ENCODE peak calls at places on chromosomes 4 and X, in six cellular contexts. Q, Y, X, P, K and F are unnamed samples.

GRCh38 chrX:104084534-104085277 is 8.7 kb upstream of the TMSB15C start:
- DNase-seq in P (no peak), X (peak), K (no peak), Y (no peak), Q (no peak), F (no peak)

GRCh38 chr4:5927116-5927515 is 34.2 kb upstream of the CRMP1 start:
- DNase-seq in K (no peak), X (no peak), P (no peak), Q (no peak), Y (no peak), F (no peak)

GRCh38 chr4:97761760-97762512 is 381.3 kb downstream of the STPG2 start:
- DNase-seq in Y (no peak), K (no peak), Q (no peak), P (no peak), X (peak), F (no peak)

GRCh38 chrX:129933700-129934099 is 27.7 kb downstream of the UTP14A start:
- DNase-seq in Y (no peak), P (no peak), K (no peak), Q (no peak), X (no peak), F (no peak)

GRCh38 chr4:47562297-47562696 is 77.2 kb downstream of the ATP10D start:
- DNase-seq in K (peak), P (no peak), X (no peak), Y (no peak), Q (no peak), F (peak)

GRCh38 chrX:119646515-119646914 is 40.3 kb upstream of the NKRF start:
- DNase-seq in P (no peak), Q (peak), X (no peak), Y (no peak), K (no peak), F (no peak)

GRCh38 chr4:162865102-162865501 is 301.6 kb downstream of the NAF1 start:
- DNase-seq in Y (no peak), K (no peak), P (no peak), X (no peak), Q (no peak), F (no peak)

GRCh38 chr4:40247350-40247749 is 50.5 kb downstream of the RHOH start:
- DNase-seq in Y (no peak), P (no peak), K (peak), Q (no peak), X (no peak), F (no peak)

GRCh38 chrX:50812995-50813842 is 775 bp downstream of the SHROOM4 start:
- DNase-seq in Y (peak), X (peak), P (peak), K (no peak), Q (no peak), F (no peak)

GRCh38 chr4:25190407-25190806 is 30.2 kb upstream of the SEPSECS start:
- DNase-seq in P (no peak), Y (no peak), X (no peak), Q (no peak), K (no peak), F (no peak)

GRCh38 chrX:153438522-153438921 is 7.3 kb downstream of the TREX2 start:
- DNase-seq in X (peak), Q (no peak), Y (peak), K (no peak), P (no peak), F (no peak)

GRCh38 chr4:144402176-144402575 is 243.8 kb upstream of the HHIP start:
- DNase-seq in X (no peak), P (no peak), Q (no peak), K (no peak), Y (no peak), F (no peak)

GRCh38 chrX:11954196-11954595 is 184.1 kb upstream of the FRMPD4 start:
- DNase-seq in P (no peak), Q (no peak), Y (no peak), X (no peak), K (no peak), F (no peak)

GRCh38 chrX:48540015-48540350 is 469 bp downstream of the TBC1D25 start:
- DNase-seq in K (peak), P (no peak), X (peak), Y (peak), Q (peak), F (peak)

GRCh38 chr4:5758741-5759140 is 47.7 kb downstream of the EVC start:
- DNase-seq in X (peak), Q (no peak), Y (peak), K (no peak), P (no peak), F (peak)

GRCh38 chr4:64777286-64777685 is 368.0 kb upstream of the TECRL start:
- DNase-seq in Q (no peak), X (no peak), P (no peak), K (no peak), Y (no peak), F (no peak)

GRCh38 chrX:124388562-124388961 is 42.2 kb downstream of the SH2D1A start:
- DNase-seq in Q (peak), Y (peak), K (peak), X (peak), P (peak), F (peak)

GRCh38 chrX:7996414-7996813 is 69.2 kb upstream of the PNPLA4 start:
- DNase-seq in Q (peak), X (peak), K (peak), Y (peak), P (no peak), F (peak)

GRCh38 chrX:139077303-139078131 is 366.0 kb upstream of the FGF13 start:
- DNase-seq in K (no peak), X (no peak), Q (no peak), Y (peak), P (no peak), F (peak)

GRCh38 chrX:112746812-112747630 is 67.3 kb upstream of the LHFPL1 start:
- DNase-seq in X (peak), Q (no peak), K (no peak), P (no peak), Y (no peak), F (no peak)

GRCh38 chr4:182245541-182246245 is 2.5 kb downstream of the TENM3 start:
- DNase-seq in X (peak), Y (no peak), K (no peak), P (no peak), Q (no peak), F (no peak)

GRCh38 chrX:1597345-1598020 is 6.1 kb downstream of the AKAP17A start:
- DNase-seq in X (no peak), Y (no peak), Q (peak), K (no peak), P (peak), F (no peak)

GRCh38 chr4:127643791-127644190 is 11.0 kb downstream of the INTU start:
- DNase-seq in X (no peak), P (no peak), Q (no peak), Y (no peak), K (no peak), F (no peak)

GRCh38 chr4:180028682-180029081 is 2214.5 kb upstream of the TENM3 start:
- DNase-seq in K (peak), X (no peak), P (peak), Y (no peak), Q (no peak), F (no peak)

GRCh38 chr4:122604146-122604545 is 16.7 kb downstream of the IL21 start:
- DNase-seq in P (no peak), Q (no peak), Y (no peak), X (no peak), K (no peak), F (no peak)

GRCh38 chr4:55172694-55173287 is 47.4 kb upstream of the KDR start:
- DNase-seq in P (no peak), K (no peak), Y (peak), Q (no peak), X (peak), F (no peak)

GRCh38 chr4:170769857-170770256 is 680.1 kb upstream of the AADAT start:
- DNase-seq in P (no peak), X (no peak), Q (no peak), Y (no peak), K (no peak), F (no peak)

GRCh38 chr4:26326791-26327190 is 6.0 kb downstream of the RBPJ start:
- DNase-seq in K (no peak), X (peak), Y (peak), Q (no peak), P (no peak), F (peak)

GRCh38 chr4:160318567-160319220 is 1215.8 kb downstream of the RAPGEF2 start:
- DNase-seq in X (no peak), P (no peak), Q (no peak), K (no peak), Y (no peak), F (no peak)

GRCh38 chrX:103343105-103343504 is 13.1 kb downstream of the TCEAL7 start:
- DNase-seq in X (peak), Q (peak), K (peak), P (no peak), Y (peak), F (peak)

GRCh38 chrX:153700376-153700945 is 12.7 kb downstream of the SLC6A8 start:
- DNase-seq in Q (no peak), K (no peak), P (no peak), Y (no peak), X (no peak), F (no peak)

GRCh38 chrX:130155564-130155963 is 10.1 kb downstream of the AIFM1 start:
- DNase-seq in X (peak), Q (no peak), Y (no peak), P (no peak), K (no peak), F (no peak)

GRCh38 chrX:70172226-70172625 is 5.1 kb upstream of the DGAT2L6 start:
- DNase-seq in Y (peak), P (no peak), Q (no peak), X (no peak), K (no peak), F (no peak)

GRCh38 chr4:77308843-77309242 is 151.8 kb downstream of the CCNG2 start:
- DNase-seq in Q (peak), X (peak), Y (peak), P (no peak), K (no peak), F (peak)

GRCh38 chr4:155889036-155889793 is 14.3 kb upstream of the TDO2 start:
- DNase-seq in Q (no peak), Y (peak), P (no peak), K (no peak), X (peak), F (peak)

GRCh38 chrX:111460612-111461011 is 48.6 kb upstream of the DCX start:
- DNase-seq in Y (no peak), Q (no peak), K (no peak), X (no peak), P (no peak), F (no peak)

GRCh38 chrX:111467896-111468295 is 43.5 kb upstream of the SERTM2 start:
- DNase-seq in P (peak), Y (no peak), Q (no peak), X (no peak), K (no peak), F (no peak)

GRCh38 chrX:111470681-111471403 is 40.6 kb upstream of the SERTM2 start:
- DNase-seq in Y (no peak), K (no peak), P (no peak), Q (no peak), X (no peak), F (no peak)

GRCh38 chrX:111465664-111466063 is 45.8 kb upstream of the SERTM2 start:
- DNase-seq in X (no peak), P (no peak), K (no peak), Q (no peak), Y (no peak), F (no peak)
- TF ChIP-seq CTCF in X (no peak), P (no peak), K (no peak), Q (no peak), Y (no peak), F (no peak)

GRCh38 chrX:134026732-134027311 is 41.4 kb upstream of the GPC3 start:
- DNase-seq in K (peak), Y (peak), X (peak), Q (peak), P (no peak), F (no peak)
- TF ChIP-seq CTCF in K (peak), Y (peak), X (peak), Q (peak), P (peak), F (peak)

GRCh38 chr4:107600456-107600855 is 119.6 kb downstream of the PAPSS1 start:
- DNase-seq in K (no peak), Q (no peak), X (peak), P (no peak), Y (peak), F (peak)
- TF ChIP-seq CTCF in K (no peak), Q (no peak), X (no peak), P (no peak), Y (no peak), F (no peak)

DNA sequence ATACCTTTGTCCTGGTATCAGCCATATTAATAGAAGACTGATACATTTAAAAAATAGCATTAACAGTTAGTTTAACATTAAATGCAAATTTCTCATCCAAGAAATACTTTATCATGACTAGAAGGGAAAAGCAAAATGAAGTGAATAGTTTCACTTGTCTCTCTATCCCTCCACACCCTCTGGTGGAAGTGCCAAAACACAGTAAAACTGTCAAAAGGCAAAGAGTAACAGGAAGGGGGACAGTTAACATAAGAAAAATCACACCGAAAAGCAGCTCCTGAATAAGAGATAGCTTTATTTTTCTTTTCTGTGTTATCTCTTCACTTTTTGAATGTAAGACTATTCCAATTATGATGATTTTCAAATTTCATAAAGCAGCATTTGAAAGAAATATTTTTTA is 187.2 kb downstream of the FBXW7 start:
- DNase-seq in X (no peak), P (no peak), Y (no peak), K (peak), Q (no peak), F (no peak)
- TF ChIP-seq CTCF in X (peak), P (no peak), Y (peak), K (peak), Q (peak), F (peak)

GRCh38 chr4:99817310-99817885 is 771 bp downstream of the DAPP1 start:
- DNase-seq in P (no peak), Q (peak), X (no peak), Y (no peak), K (no peak), F (no peak)
- TF ChIP-seq CTCF in P (no peak), Q (no peak), X (no peak), Y (no peak), K (no peak), F (no peak)

GRCh38 chr4:87644286-87644685 is 5.8 kb upstream of the DMP1 start:
- DNase-seq in P (no peak), K (no peak), Y (no peak), X (no peak), Q (no peak), F (no peak)
- TF ChIP-seq CTCF in P (no peak), K (no peak), Y (no peak), X (no peak), Q (no peak), F (peak)

DNA sequence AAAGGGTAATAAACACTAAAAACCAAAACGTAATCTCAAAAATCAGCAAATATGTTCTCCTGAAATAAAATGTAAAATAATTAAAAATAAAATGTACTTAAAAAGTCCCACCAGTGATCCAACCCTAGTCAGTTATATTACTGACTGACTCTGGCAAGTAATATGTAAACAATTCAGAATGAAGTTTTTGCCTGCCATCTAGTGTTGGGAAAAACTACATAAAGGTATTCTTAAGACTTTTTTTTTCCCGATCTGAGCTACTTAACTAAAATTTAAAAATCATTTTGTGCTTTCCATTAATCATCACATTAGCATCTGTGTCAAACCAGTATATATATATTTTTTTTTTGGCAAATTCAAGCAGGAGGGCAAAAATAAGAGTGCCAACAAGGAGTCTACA is 24.0 kb downstream of the RCHY1 start:
- DNase-seq in Y (peak), K (no peak), X (peak), Q (no peak), P (no peak), F (peak)
- TF ChIP-seq CTCF in Y (peak), K (no peak), X (peak), Q (peak), P (peak), F (peak)

GRCh38 chr4:172515266-172515879 is 653.2 kb upstream of the GALNT7 start:
- DNase-seq in P (no peak), Y (peak), X (no peak), Q (no peak), K (no peak), F (no peak)
- TF ChIP-seq CTCF in P (no peak), Y (no peak), X (no peak), Q (no peak), K (no peak), F (no peak)

GRCh38 chrX:66142351-66142750 is 21.7 kb upstream of the HEPH start:
- DNase-seq in P (no peak), Y (no peak), K (peak), Q (no peak), X (no peak), F (no peak)
- TF ChIP-seq CTCF in P (no peak), Y (no peak), K (no peak), Q (no peak), X (no peak), F (no peak)